ENCODE peak calls at places on chromosomes 2 and 18, in eight cellular contexts. Q is transverse colon, F is K562, W is HepG2, S is vagina, H is suprapubic skin, K is spleen, R is GM23338. A is an unnamed sample.

GRCh38 chr2:8680931-8681760 is 710 bp upstream of the ID2 start:
- DNase-seq in H (peak; percentile 83), F (peak; percentile 45), W (peak; percentile 78), K (peak; percentile 89), R (peak; percentile 80), S (no peak), Q (peak; percentile 69), A (no peak)

GRCh38 chr2:159111346-159111922 is 143.0 kb downstream of the TANC1 start:
- DNase-seq in R (no peak), S (no peak), F (no peak), W (peak; percentile 65), H (no peak), Q (no peak), K (no peak), A (no peak)

GRCh38 chr18:3665780-3666525 is 216.0 kb downstream of the TGIF1 start:
- DNase-seq in K (peak; percentile 88), R (peak; percentile 96), W (peak; percentile 99), H (peak; percentile 89), Q (peak; percentile 88), S (peak; percentile 91), F (peak; percentile 89), A (peak; percentile 91)

GRCh38 chr2:159010340-159010739 is 41.9 kb downstream of the TANC1 start:
- DNase-seq in S (no peak), Q (no peak), F (no peak), H (no peak), K (peak; percentile 32), R (no peak), W (peak; percentile 18), A (no peak)

GRCh38 chr2:205988274-205988673 is 97.7 kb downstream of the INO80D start:
- DNase-seq in W (no peak), H (no peak), S (no peak), K (no peak), F (no peak), R (peak; percentile 29), Q (no peak), A (no peak)

GRCh38 chr18:26911840-26912239 is 46.3 kb upstream of the AQP4 start:
- DNase-seq in K (no peak), W (no peak), S (no peak), F (no peak), Q (no peak), H (no peak), R (no peak), A (no peak)

GRCh38 chr2:33377048-33377447 is 99.4 kb upstream of the RASGRP3 start:
- DNase-seq in Q (no peak), W (no peak), F (no peak), K (no peak), R (no peak), S (no peak), H (peak; percentile 67), A (no peak)

GRCh38 chr2:158618859-158619490 is 162.2 kb downstream of the PKP4 start:
- DNase-seq in S (no peak), R (peak; percentile 11), F (no peak), W (peak; percentile 32), H (no peak), Q (no peak), K (no peak), A (no peak)

GRCh38 chr2:158936978-158937377 is 31.5 kb upstream of the TANC1 start:
- DNase-seq in K (no peak), S (no peak), F (no peak), R (no peak), W (no peak), Q (no peak), H (no peak), A (no peak)

GRCh38 chr2:77434880-77435279 is 87.3 kb downstream of the LRRTM4 start:
- DNase-seq in S (no peak), K (no peak), W (no peak), F (no peak), R (peak; percentile 26), Q (no peak), H (no peak), A (no peak)

GRCh38 chr2:60567919-60568874 is 14.7 kb upstream of the BCL11A start:
- DNase-seq in F (no peak), R (no peak), W (no peak), H (no peak), K (no peak), S (no peak), Q (no peak), A (no peak)

GRCh38 chr18:6509417-6510198 is 94.9 kb upstream of the L3MBTL4 start:
- DNase-seq in H (no peak), R (peak; percentile 6), K (no peak), Q (no peak), W (no peak), S (no peak), F (no peak), A (no peak)

GRCh38 chr2:157312866-157313486 is 12.6 kb downstream of the ERMN start:
- DNase-seq in F (no peak), R (no peak), H (no peak), Q (no peak), W (no peak), K (no peak), S (no peak), A (no peak)

GRCh38 chr2:37585982-37586621 is 85.3 kb downstream of the CDC42EP3 start:
- DNase-seq in K (no peak), Q (peak; percentile 43), H (peak; percentile 78), S (no peak), W (no peak), R (no peak), F (no peak), A (peak; percentile 57)

GRCh38 chr2:24482972-24483300 is 8.1 kb upstream of the NCOA1 start:
- DNase-seq in F (no peak), H (no peak), K (no peak), R (no peak), Q (no peak), S (no peak), W (no peak), A (no peak)

GRCh38 chr2:149040451-149040850 is 2.0 kb downstream of the LYPD6B start:
- DNase-seq in W (peak; percentile 24), F (peak; percentile 77), H (no peak), R (peak; percentile 89), Q (peak; percentile 45), K (no peak), S (no peak), A (no peak)

GRCh38 chr2:121319941-121320340 is 34.9 kb upstream of the TFCP2L1 start:
- DNase-seq in W (no peak), R (no peak), F (no peak), K (no peak), H (no peak), Q (no peak), S (peak; percentile 54), A (no peak)

GRCh38 chr2:110748489-110748867 is 16.1 kb downstream of the ACOXL start:
- DNase-seq in W (no peak), F (no peak), R (no peak), H (no peak), K (no peak), Q (peak; percentile 60), S (no peak), A (no peak)

GRCh38 chr2:230067990-230068657 is 600 bp downstream of the SLC16A14 start:
- DNase-seq in R (peak; percentile 82), Q (peak; percentile 53), S (no peak), K (peak; percentile 92), F (no peak), H (no peak), W (no peak), A (no peak)

GRCh38 chr2:64276417-64277095 is 132.3 kb upstream of the PELI1 start:
- DNase-seq in W (no peak), Q (no peak), F (no peak), S (no peak), K (no peak), R (peak; percentile 95), H (no peak), A (no peak)

GRCh38 chr2:58497189-58497588 is 256.1 kb upstream of the FANCL start:
- DNase-seq in W (no peak), R (peak; percentile 81), K (no peak), Q (no peak), F (no peak), H (no peak), S (no peak), A (no peak)

DNA sequence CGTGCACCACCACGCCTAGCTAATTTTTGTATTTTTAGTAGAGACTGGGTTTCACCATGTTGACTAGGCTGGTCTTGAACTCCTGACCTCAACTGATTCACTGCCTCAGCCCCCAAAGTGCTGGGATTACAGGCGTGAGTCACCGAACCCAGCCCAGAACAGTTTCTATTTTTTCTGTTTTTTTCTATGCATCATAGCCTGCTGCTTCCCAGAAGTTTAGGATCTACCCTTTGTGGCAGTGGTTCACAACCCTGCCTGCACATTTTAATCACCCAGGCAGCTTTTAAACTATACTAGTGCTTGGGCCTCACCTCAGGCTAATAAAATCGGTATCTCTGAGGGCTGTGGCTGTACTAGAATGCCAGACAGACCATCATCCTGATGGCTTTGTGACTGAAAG is 39.7 kb upstream of the SOCS6 start:
- DNase-seq in Q (no peak), K (no peak), W (no peak), R (no peak), F (no peak), H (no peak), S (no peak), A (no peak)
- TF ChIP-seq POLR2AphosphoS5 in Q (no peak), K (no peak), W (no peak), R (no peak), F (no peak), H (no peak), S (no peak), A (no peak)

GRCh38 chr2:56118474-56118873 is 65.3 kb upstream of the CCDC85A start:
- DNase-seq in Q (no peak), S (no peak), R (peak; percentile 53), F (peak; percentile 28), K (no peak), H (no peak), W (no peak), A (no peak)
- H3K36me3 ChIP-seq in Q (no peaks in the 10 kb centered on the region), S (no peaks in the 10 kb centered on the region), R (no peaks in the 10 kb centered on the region), F (peaks cover 8% of the 10 kb centered on the region), K (no peaks in the 10 kb centered on the region), H (no peaks in the 10 kb centered on the region), W (no peaks in the 10 kb centered on the region), A (no peaks in the 10 kb centered on the region)

GRCh38 chr2:238294046-238294392 is 5.6 kb upstream of the PER2 start:
- DNase-seq in K (peak; percentile 70), R (no peak), F (no peak), W (no peak), S (no peak), Q (no peak), H (peak; percentile 59), A (no peak)

GRCh38 chr2:238296638-238297457 is 8.4 kb upstream of the PER2 start:
- DNase-seq in S (no peak), H (no peak), Q (no peak), K (peak; percentile 69), R (no peak), F (no peak), W (no peak), A (no peak)

GRCh38 chr2:238291550-238292281 is 3.3 kb upstream of the PER2 start:
- DNase-seq in R (no peak), W (no peak), Q (no peak), K (peak; percentile 72), S (no peak), H (no peak), F (no peak), A (no peak)

GRCh38 chr2:238295144-238296112 is 7.0 kb upstream of the PER2 start:
- DNase-seq in F (no peak), R (no peak), W (no peak), K (peak; percentile 30), H (no peak), Q (no peak), S (no peak), A (no peak)

GRCh38 chr2:238294393-238295143 is 6.2 kb upstream of the PER2 start:
- DNase-seq in S (no peak), W (peak; percentile 77), Q (peak; percentile 73), H (peak; percentile 40), F (no peak), K (peak; percentile 41), R (no peak), A (no peak)
- TF ChIP-seq POLR2AphosphoS5 in S (no peak), W (no peak), Q (peak; percentile 41), H (no peak), F (no peak), K (no peak), R (no peak), A (no peak)

GRCh38 chr2:11456251-11456650 is 9.7 kb downstream of the E2F6 start:
- DNase-seq in K (no peak), R (no peak), H (no peak), F (no peak), Q (no peak), W (no peak), S (no peak), A (no peak)
- H3K36me3 ChIP-seq in K (peaks cover 49% of the 10 kb centered on the region), R (peaks cover 7% of the 10 kb centered on the region), H (peaks cover 32% of the 10 kb centered on the region), F (peaks cover 83% of the 10 kb centered on the region), Q (no peaks in the 10 kb centered on the region), W (peaks cover 14% of the 10 kb centered on the region), S (no peaks in the 10 kb centered on the region), A (peaks cover 85% of the 10 kb centered on the region)

A was measured in SK-N-MC.